ENCODE peak calls at places on chromosomes 1 and 21, in six cellular contexts. G is IMR-90, K is neuronal stem cell, L is H9, P is trophoblast cell, Z is H1. Y is an unnamed sample.

GRCh38 chr1:230332429-230333088 is 93.6 kb downstream of the PGBD5 start:
- DNase-seq in G (no peak), K (peak), L (peak), P (no peak), Z (peak), Y (no peak)

GRCh38 chr1:75616436-75617433 is 5.8 kb upstream of the SLC44A5 start:
- DNase-seq in G (peak), K (peak), L (peak), P (no peak), Z (peak), Y (peak)

GRCh38 chr1:11062965-11063401 is 3.2 kb upstream of the SRM start:
- DNase-seq in G (no peak), K (no peak), L (no peak), P (no peak), Z (no peak), Y (no peak)

GRCh38 chr21:35697321-35697808 is 363.0 kb downstream of the SETD4 start:
- DNase-seq in G (peak), K (no peak), L (no peak), P (no peak), Z (no peak), Y (peak)

GRCh38 chr1:210332233-210332632 is 3.5 kb downstream of the HHAT start:
- DNase-seq in G (no peak), K (no peak), L (no peak), P (no peak), Z (no peak), Y (no peak)

GRCh38 chr1:54996359-54996868 is 2.3 kb upstream of the BSND start:
- DNase-seq in G (peak), K (peak), L (peak), P (peak), Z (peak), Y (peak)

GRCh38 chr1:14781811-14782210 is 183.3 kb downstream of the KAZN start:
- DNase-seq in G (no peak), K (no peak), L (no peak), P (no peak), Z (no peak), Y (no peak)

GRCh38 chr1:116036255-116036654 is 59.9 kb downstream of the SLC22A15 start:
- DNase-seq in G (no peak), K (no peak), L (peak), P (no peak), Z (peak), Y (no peak)

GRCh38 chr1:19268445-19268844 is 16.8 kb downstream of the MRTO4 start:
- DNase-seq in G (no peak), K (no peak), L (no peak), P (no peak), Z (no peak), Y (no peak)

GRCh38 chr1:196501760-196502428 is 106.3 kb downstream of the KCNT2 start:
- DNase-seq in G (no peak), K (no peak), L (no peak), P (peak), Z (no peak), Y (no peak)

GRCh38 chr1:227785812-227786608 is 29.5 kb upstream of the PRSS38 start:
- DNase-seq in G (no peak), K (no peak), L (no peak), P (no peak), Z (peak), Y (no peak)

GRCh38 chr1:2021550-2021949 is 2.4 kb downstream of the GABRD start:
- DNase-seq in G (no peak), K (no peak), L (no peak), P (no peak), Z (no peak), Y (no peak)

GRCh38 chr1:39671793-39672550 is at the start of gene NT5C1A:
- DNase-seq in G (no peak), K (peak), L (peak), P (no peak), Z (peak), Y (peak)

GRCh38 chr1:44817771-44818495 is 9.6 kb downstream of the BTBD19 start:
- DNase-seq in G (no peak), K (no peak), L (no peak), P (peak), Z (no peak), Y (no peak)

GRCh38 chr1:64532646-64533045 is 62.7 kb downstream of the CACHD1 start:
- DNase-seq in G (no peak), K (no peak), L (no peak), P (no peak), Z (no peak), Y (no peak)

GRCh38 chr1:160083968-160084770 is 2.8 kb downstream of the KCNJ9 start:
- DNase-seq in G (no peak), K (no peak), L (peak), P (peak), Z (peak), Y (peak)

GRCh38 chr1:86687595-86687994 is 16.8 kb upstream of the SH3GLB1 start:
- DNase-seq in G (no peak), K (no peak), L (no peak), P (peak), Z (no peak), Y (peak)

GRCh38 chr1:55703726-55704363 is 488.7 kb upstream of the USP24 start:
- DNase-seq in G (peak), K (no peak), L (no peak), P (no peak), Z (no peak), Y (no peak)

GRCh38 chr1:115331531-115332331 is 6.3 kb downstream of the NGF start:
- DNase-seq in G (peak), K (no peak), L (no peak), P (peak), Z (no peak), Y (peak)

GRCh38 chr1:21680918-21681317 is 11.8 kb upstream of the RAP1GAP start:
- DNase-seq in G (peak), K (no peak), L (no peak), P (peak), Z (peak), Y (no peak)

GRCh38 chr1:29445330-29445729 is 209.0 kb downstream of the PTPRU start:
- DNase-seq in G (no peak), K (no peak), L (no peak), P (no peak), Z (no peak), Y (no peak)

GRCh38 chr1:110024613-110025012 is 9.8 kb upstream of the STRIP1 start:
- DNase-seq in G (no peak), K (no peak), L (no peak), P (no peak), Z (no peak), Y (no peak)

GRCh38 chr1:177385760-177386698 is 215.3 kb downstream of the BRINP2 start:
- DNase-seq in G (no peak), K (no peak), L (no peak), P (no peak), Z (no peak), Y (peak)

GRCh38 chr1:64161347-64162080 is 41.9 kb upstream of the UBE2U start:
- DNase-seq in G (peak), K (no peak), L (no peak), P (no peak), Z (no peak), Y (peak)

GRCh38 chr1:229717774-229718173 is 91.7 kb downstream of the URB2 start:
- DNase-seq in G (no peak), K (no peak), L (no peak), P (no peak), Z (no peak), Y (no peak)

GRCh38 chr21:42923553-42924432 is 1.6 kb downstream of the ERVH48-1 start:
- DNase-seq in G (peak), K (peak), L (peak), P (peak), Z (peak), Y (peak)
- H3K23ac ChIP-seq in G (no peak), K (peak), L (no peak), P (no peak), Z (no peak), Y (no peak)

GRCh38 chr1:187032316-187032981 is 203.7 kb downstream of the PLA2G4A start:
- DNase-seq in G (no peak), K (no peak), L (no peak), P (no peak), Z (no peak), Y (no peak)

GRCh38 chr1:187033721-187034120 is 205.0 kb downstream of the PLA2G4A start:
- DNase-seq in G (no peak), K (no peak), L (no peak), P (no peak), Z (no peak), Y (no peak)

GRCh38 chr1:187037973-187038553 is 209.3 kb downstream of the PLA2G4A start:
- DNase-seq in G (no peak), K (no peak), L (no peak), P (no peak), Z (no peak), Y (no peak)

GRCh38 chr1:187038789-187039188 is 210.0 kb downstream of the PLA2G4A start:
- DNase-seq in G (peak), K (no peak), L (no peak), P (peak), Z (no peak), Y (peak)

DNA sequence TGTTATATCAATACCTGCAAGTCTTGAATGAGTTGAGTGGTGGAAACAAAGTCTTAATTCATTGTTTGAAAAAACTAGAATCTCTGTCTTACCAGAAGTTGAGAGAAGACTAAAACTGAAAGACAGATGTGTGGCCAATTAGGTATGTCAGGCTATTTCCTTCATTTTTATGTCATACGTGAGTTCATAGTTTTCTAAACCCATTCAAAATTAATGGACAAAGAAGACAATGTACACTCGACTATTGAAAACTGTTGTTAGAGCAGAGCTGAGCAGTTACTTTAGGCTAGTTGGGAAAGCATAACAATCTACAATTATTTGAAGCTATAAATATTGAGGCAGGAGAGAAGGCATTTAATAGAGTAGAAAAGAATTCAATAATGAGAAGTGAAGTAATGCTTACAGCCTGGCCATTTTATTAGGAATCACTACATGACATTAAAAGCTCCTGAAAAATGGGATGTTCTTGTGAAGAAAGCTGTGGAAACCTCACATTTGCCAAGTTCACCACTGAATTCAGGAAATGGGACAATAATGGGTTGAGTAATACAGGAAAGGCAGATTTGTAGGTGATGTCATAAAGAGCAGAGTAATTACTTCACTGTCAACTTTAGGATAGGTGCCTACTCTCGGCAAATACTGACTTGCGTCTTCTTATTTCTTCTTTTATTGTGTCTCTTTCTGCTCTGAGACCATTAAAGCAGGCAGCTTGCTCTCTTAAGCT is 204.4 kb downstream of the PLA2G4A start:
- DNase-seq in G (no peak), K (no peak), L (no peak), P (no peak), Z (no peak), Y (no peak)
- H3K14ac ChIP-seq in G (no peak), K (no peak), L (no peak), P (no peak), Z (no peak), Y (no peak)

GRCh38 chr1:206836111-206836510 is 29.3 kb upstream of the IL20 start:
- DNase-seq in G (no peak), K (no peak), L (no peak), P (no peak), Z (no peak), Y (no peak)
- H3K9ac ChIP-seq in G (no peak), K (no peak), L (no peak), P (no peak), Z (no peak), Y (no peak)

GRCh38 chr21:45542242-45542666 is at the start of gene SLC19A1:
- DNase-seq in G (peak), K (peak), L (peak), P (peak), Z (peak), Y (peak)
- H3K23ac ChIP-seq in G (peak), K (peak), L (no peak), P (no peak), Z (no peak), Y (peak)

DNA sequence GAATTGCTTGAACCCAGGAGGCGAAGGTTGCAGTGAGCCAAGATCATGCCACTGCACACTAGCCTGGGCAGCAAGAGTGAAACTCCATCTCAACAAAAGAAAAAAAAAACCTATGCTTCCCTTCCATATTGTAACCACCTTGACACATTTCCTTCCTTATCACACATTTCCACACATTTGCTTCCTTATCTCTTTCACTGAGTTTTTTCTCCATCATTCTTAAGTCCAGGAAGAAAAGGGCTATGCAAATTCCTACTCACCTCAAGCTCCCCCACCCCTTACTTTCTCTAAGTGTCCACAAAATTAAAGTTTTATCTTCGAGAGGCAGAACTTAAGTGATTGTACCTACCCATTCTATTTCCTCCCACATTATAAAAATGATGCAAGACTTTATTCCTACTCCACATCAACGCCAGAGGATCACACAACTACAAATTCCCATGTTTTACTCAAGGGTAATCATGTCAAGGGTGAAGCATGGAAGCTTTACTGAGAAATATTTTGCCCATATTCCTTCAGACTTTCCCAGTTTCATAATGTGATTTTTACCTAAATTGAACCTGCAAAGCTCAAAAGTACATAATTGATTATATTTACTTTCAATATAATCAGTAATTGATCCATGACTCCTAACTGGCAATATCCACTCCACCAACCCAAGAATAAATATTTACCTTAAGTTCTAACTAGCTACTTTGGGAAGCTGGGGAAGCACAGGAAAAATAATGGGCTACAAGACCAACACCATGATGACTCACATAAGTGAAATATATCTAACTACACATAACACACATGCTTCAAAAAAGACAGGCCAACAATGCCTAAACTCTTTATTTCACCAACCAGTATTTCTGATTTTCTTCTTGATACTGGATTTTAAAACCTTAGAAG is 9.3 kb downstream of the WDR77 start:
- DNase-seq in G (peak), K (no peak), L (no peak), P (no peak), Z (no peak), Y (no peak)
- H3K14ac ChIP-seq in G (no peak), K (no peak), L (no peak), P (no peak), Z (no peak), Y (no peak)

DNA sequence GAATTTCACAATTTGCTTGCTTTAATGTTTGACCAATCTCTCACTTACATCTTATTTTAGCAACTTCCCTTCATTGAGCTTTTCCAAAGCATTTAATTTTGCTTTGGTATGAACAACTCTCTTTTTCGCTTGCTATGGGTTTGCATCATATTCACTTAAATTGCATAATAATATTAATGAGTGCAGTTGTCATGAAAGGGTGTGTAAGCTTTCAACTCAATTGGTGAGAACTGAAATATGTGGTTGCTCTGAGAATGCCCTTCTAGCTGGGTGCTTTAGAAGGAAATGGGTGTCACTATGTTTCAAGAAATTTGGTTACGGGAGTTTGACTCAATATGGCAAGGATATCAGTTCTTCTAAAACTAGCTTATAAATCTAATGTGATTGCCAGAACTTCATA is 309.3 kb downstream of the HLX start:
- DNase-seq in G (no peak), K (no peak), L (no peak), P (no peak), Z (no peak), Y (no peak)
- H3K9ac ChIP-seq in G (no peak), K (no peak), L (no peak), P (no peak), Z (no peak), Y (no peak)

GRCh38 chr1:164721037-164721496 is 162.1 kb downstream of the PBX1 start:
- DNase-seq in G (no peak), K (no peak), L (no peak), P (no peak), Z (no peak), Y (peak)
- H3K23ac ChIP-seq in G (peak), K (no peak), L (no peak), P (no peak), Z (no peak), Y (no peak)

DNA sequence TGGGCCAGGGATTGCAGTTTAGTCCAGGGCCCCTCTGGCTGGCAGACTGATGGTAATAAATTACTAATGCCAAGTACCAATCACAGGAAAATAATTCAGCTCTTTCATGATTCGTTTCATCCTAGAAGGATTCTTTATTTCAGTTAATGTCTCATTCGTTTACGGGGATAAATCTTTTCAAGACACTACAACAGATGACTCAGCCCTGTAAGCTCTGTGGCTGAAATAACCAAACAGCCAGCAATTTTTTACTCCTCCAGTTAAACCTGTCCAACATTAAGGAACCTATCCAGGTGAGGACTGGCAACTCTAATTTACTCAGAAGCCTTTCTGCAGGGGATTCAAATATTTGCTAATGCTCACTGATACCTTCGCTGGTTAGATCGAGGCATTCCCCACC is 57.0 kb upstream of the MAP1LC3C start:
- DNase-seq in G (no peak), K (no peak), L (no peak), P (no peak), Z (no peak), Y (no peak)
- H3K14ac ChIP-seq in G (no peak), K (no peak), L (no peak), P (no peak), Z (no peak), Y (no peak)

GRCh38 chr1:9887070-9887469 is 23.0 kb downstream of the CTNNBIP1 start:
- DNase-seq in G (no peak), K (no peak), L (no peak), P (no peak), Z (no peak), Y (no peak)

GRCh38 chr1:9883585-9884449 is 26.3 kb downstream of the CTNNBIP1 start:
- DNase-seq in G (no peak), K (no peak), L (no peak), P (no peak), Z (no peak), Y (no peak)

GRCh38 chr1:9886063-9886742 is 23.9 kb downstream of the CTNNBIP1 start:
- DNase-seq in G (no peak), K (no peak), L (no peak), P (no peak), Z (no peak), Y (no peak)

GRCh38 chr1:9882945-9883303 is 27.1 kb downstream of the CTNNBIP1 start:
- DNase-seq in G (no peak), K (no peak), L (no peak), P (no peak), Z (no peak), Y (no peak)

DNA sequence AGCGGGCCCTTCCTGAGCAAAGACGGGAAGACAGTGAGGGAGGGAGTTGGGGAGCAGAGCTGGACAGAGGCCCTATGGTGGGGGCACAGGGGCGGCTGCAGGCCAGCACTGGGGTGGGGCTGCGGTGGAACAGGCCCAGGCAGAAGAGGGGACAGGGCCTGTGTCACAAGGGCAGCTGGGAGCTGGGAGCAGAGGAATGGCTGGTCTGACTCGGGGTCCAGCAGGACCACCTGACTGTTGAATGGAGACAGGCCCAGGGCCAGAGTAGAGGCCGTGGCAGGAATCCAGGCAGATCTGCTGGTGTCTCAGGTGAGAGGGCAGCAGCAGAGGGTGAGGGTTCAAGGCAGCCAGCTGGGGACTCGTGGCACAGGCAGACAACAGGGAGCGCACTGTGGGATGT is 25.3 kb downstream of the CTNNBIP1 start:
- DNase-seq in G (no peak), K (no peak), L (no peak), P (no peak), Z (no peak), Y (no peak)
- H3K9ac ChIP-seq in G (no peak), K (no peak), L (no peak), P (no peak), Z (no peak), Y (no peak)

Y was measured in mesenchymal stem cell.